ENCODE peak calls at places on chromosomes 11 and 22, in seven cellular contexts. One of them, this sample, is unnamed.

GRCh38 chr11:95138448-95138847 is 48.8 kb downstream of the ENDOD1 start:
- DNase-seq in Caki2: no peak
- DNase-seq in iris pigment epithelial cell: peak
- DNase-seq in HTR-8/SVneo: no peak
- DNase-seq in PC-3: peak
- DNase-seq in IMR-90: no peak
- DNase-seq in EH: peak
- DNase-seq in this sample: peak

GRCh38 chr11:29129850-29130249 is 887.0 kb downstream of the KCNA4 start:
- DNase-seq in Caki2: no peak
- DNase-seq in iris pigment epithelial cell: peak
- DNase-seq in HTR-8/SVneo: peak
- DNase-seq in PC-3: peak
- DNase-seq in IMR-90: peak
- DNase-seq in EH: peak
- DNase-seq in this sample: no peak

GRCh38 chr11:130674686-130675085 is 226.2 kb downstream of the ADAMTS15 start:
- DNase-seq in Caki2: no peak
- DNase-seq in iris pigment epithelial cell: peak
- DNase-seq in HTR-8/SVneo: no peak
- DNase-seq in PC-3: no peak
- DNase-seq in IMR-90: peak
- DNase-seq in EH: peak
- DNase-seq in this sample: no peak

GRCh38 chr11:21110378-21110777 is 441.0 kb downstream of the NELL1 start:
- DNase-seq in Caki2: no peak
- DNase-seq in iris pigment epithelial cell: no peak
- DNase-seq in HTR-8/SVneo: no peak
- DNase-seq in PC-3: no peak
- DNase-seq in IMR-90: no peak
- DNase-seq in EH: no peak
- DNase-seq in this sample: no peak

GRCh38 chr11:12411806-12412727 is 34.7 kb downstream of the PARVA start:
- DNase-seq in Caki2: peak
- DNase-seq in iris pigment epithelial cell: peak
- DNase-seq in HTR-8/SVneo: peak
- DNase-seq in PC-3: peak
- DNase-seq in IMR-90: peak
- DNase-seq in EH: peak
- DNase-seq in this sample: peak

GRCh38 chr11:1640076-1640946 is 10.7 kb downstream of the KRTAP5-5 start:
- DNase-seq in Caki2: no peak
- DNase-seq in iris pigment epithelial cell: peak
- DNase-seq in HTR-8/SVneo: peak
- DNase-seq in PC-3: peak
- DNase-seq in IMR-90: no peak
- DNase-seq in EH: peak
- DNase-seq in this sample: peak

GRCh38 chr22:38699784-38700183 is 959 bp downstream of the JOSD1 start:
- DNase-seq in Caki2: peak
- DNase-seq in iris pigment epithelial cell: peak
- DNase-seq in HTR-8/SVneo: no peak
- DNase-seq in PC-3: peak
- DNase-seq in IMR-90: peak
- DNase-seq in EH: peak
- DNase-seq in this sample: no peak

GRCh38 chr11:119323532-119324033 is 6.7 kb upstream of the MCAM start:
- DNase-seq in Caki2: peak
- DNase-seq in iris pigment epithelial cell: peak
- DNase-seq in HTR-8/SVneo: peak
- DNase-seq in PC-3: peak
- DNase-seq in IMR-90: peak
- DNase-seq in EH: peak
- DNase-seq in this sample: peak

GRCh38 chr11:131612576-131612975 is 242.2 kb downstream of the NTM start:
- DNase-seq in Caki2: no peak
- DNase-seq in iris pigment epithelial cell: no peak
- DNase-seq in HTR-8/SVneo: no peak
- DNase-seq in PC-3: no peak
- DNase-seq in IMR-90: no peak
- DNase-seq in EH: no peak
- DNase-seq in this sample: no peak

GRCh38 chr11:77876045-77876444 is 55.1 kb downstream of the AAMDC start:
- DNase-seq in Caki2: no peak
- DNase-seq in iris pigment epithelial cell: no peak
- DNase-seq in HTR-8/SVneo: no peak
- DNase-seq in PC-3: no peak
- DNase-seq in IMR-90: no peak
- DNase-seq in EH: no peak
- DNase-seq in this sample: no peak

GRCh38 chr22:23542933-23543332 is 37.2 kb downstream of the IGLL1 start:
- DNase-seq in Caki2: no peak
- DNase-seq in iris pigment epithelial cell: peak
- DNase-seq in HTR-8/SVneo: no peak
- DNase-seq in PC-3: peak
- DNase-seq in IMR-90: peak
- DNase-seq in EH: peak
- DNase-seq in this sample: no peak

GRCh38 chr11:68255526-68255925 is 16.2 kb downstream of the C11orf24 start:
- DNase-seq in Caki2: no peak
- DNase-seq in iris pigment epithelial cell: no peak
- DNase-seq in HTR-8/SVneo: no peak
- DNase-seq in PC-3: no peak
- DNase-seq in IMR-90: no peak
- DNase-seq in EH: no peak
- DNase-seq in this sample: no peak

GRCh38 chr11:133833101-133833898 is 12.0 kb downstream of the SPATA19 start:
- DNase-seq in Caki2: no peak
- DNase-seq in iris pigment epithelial cell: no peak
- DNase-seq in HTR-8/SVneo: no peak
- DNase-seq in PC-3: no peak
- DNase-seq in IMR-90: no peak
- DNase-seq in EH: no peak
- DNase-seq in this sample: no peak

GRCh38 chr11:67522338-67522737 is 908 bp downstream of the CABP2 start:
- DNase-seq in Caki2: no peak
- DNase-seq in iris pigment epithelial cell: no peak
- DNase-seq in HTR-8/SVneo: no peak
- DNase-seq in PC-3: no peak
- DNase-seq in IMR-90: no peak
- DNase-seq in EH: no peak
- DNase-seq in this sample: no peak

GRCh38 chr11:74397531-74398243 is 546 bp downstream of the PGM2L1 start:
- DNase-seq in Caki2: peak
- DNase-seq in iris pigment epithelial cell: peak
- DNase-seq in HTR-8/SVneo: peak
- DNase-seq in PC-3: peak
- DNase-seq in IMR-90: peak
- DNase-seq in EH: peak
- DNase-seq in this sample: no peak

GRCh38 chr22:49979587-49980264 is 19.2 kb downstream of the PIM3 start:
- DNase-seq in Caki2: no peak
- DNase-seq in iris pigment epithelial cell: peak
- DNase-seq in HTR-8/SVneo: no peak
- DNase-seq in PC-3: peak
- DNase-seq in IMR-90: no peak
- DNase-seq in EH: peak
- DNase-seq in this sample: peak

GRCh38 chr11:33160587-33160986 is 693 bp downstream of the CSTF3 start:
- DNase-seq in Caki2: no peak
- DNase-seq in iris pigment epithelial cell: no peak
- DNase-seq in HTR-8/SVneo: no peak
- DNase-seq in PC-3: no peak
- DNase-seq in IMR-90: no peak
- DNase-seq in EH: no peak
- DNase-seq in this sample: no peak

GRCh38 chr11:69647761-69648497 is 7.0 kb downstream of the CCND1 start:
- DNase-seq in Caki2: no peak
- DNase-seq in iris pigment epithelial cell: no peak
- DNase-seq in HTR-8/SVneo: no peak
- DNase-seq in PC-3: no peak
- DNase-seq in IMR-90: no peak
- DNase-seq in EH: no peak
- DNase-seq in this sample: no peak

GRCh38 chr11:62909107-62909894 is 11.9 kb downstream of the CHRM1 start:
- DNase-seq in Caki2: peak
- DNase-seq in iris pigment epithelial cell: peak
- DNase-seq in HTR-8/SVneo: peak
- DNase-seq in PC-3: peak
- DNase-seq in IMR-90: peak
- DNase-seq in EH: peak
- DNase-seq in this sample: peak

GRCh38 chr11:70586261-70587094 is 188.1 kb downstream of the CTTN start:
- DNase-seq in Caki2: no peak
- DNase-seq in iris pigment epithelial cell: no peak
- DNase-seq in HTR-8/SVneo: no peak
- DNase-seq in PC-3: no peak
- DNase-seq in IMR-90: no peak
- DNase-seq in EH: no peak
- DNase-seq in this sample: no peak

GRCh38 chr22:30823015-30823370 is 128.3 kb downstream of the OSBP2 start:
- DNase-seq in Caki2: no peak
- DNase-seq in iris pigment epithelial cell: no peak
- DNase-seq in HTR-8/SVneo: no peak
- DNase-seq in PC-3: peak
- DNase-seq in IMR-90: no peak
- DNase-seq in EH: no peak
- DNase-seq in this sample: peak

GRCh38 chr11:108672113-108672512 is 7.2 kb downstream of the DDX10 start:
- DNase-seq in Caki2: no peak
- DNase-seq in iris pigment epithelial cell: peak
- DNase-seq in HTR-8/SVneo: no peak
- DNase-seq in PC-3: no peak
- DNase-seq in IMR-90: peak
- DNase-seq in EH: peak
- DNase-seq in this sample: no peak

GRCh38 chr22:31583861-31584485 is 78.0 kb downstream of the PISD start:
- DNase-seq in Caki2: no peak
- DNase-seq in iris pigment epithelial cell: peak
- DNase-seq in HTR-8/SVneo: no peak
- DNase-seq in PC-3: peak
- DNase-seq in IMR-90: peak
- DNase-seq in EH: peak
- DNase-seq in this sample: no peak

GRCh38 chr11:110573411-110573810 is 138.8 kb downstream of the ARHGAP20 start:
- DNase-seq in Caki2: no peak
- DNase-seq in iris pigment epithelial cell: no peak
- DNase-seq in HTR-8/SVneo: no peak
- DNase-seq in PC-3: no peak
- DNase-seq in IMR-90: no peak
- DNase-seq in EH: no peak
- DNase-seq in this sample: no peak

GRCh38 chr11:67117667-67118058 is 1.4 kb upstream of the KDM2A start:
- DNase-seq in Caki2: no peak
- DNase-seq in iris pigment epithelial cell: peak
- DNase-seq in HTR-8/SVneo: no peak
- DNase-seq in PC-3: no peak
- DNase-seq in IMR-90: no peak
- DNase-seq in EH: no peak
- DNase-seq in this sample: peak

GRCh38 chr22:40534379-40535188 is 101.9 kb downstream of the MRTFA start:
- DNase-seq in Caki2: peak
- DNase-seq in iris pigment epithelial cell: peak
- DNase-seq in HTR-8/SVneo: peak
- DNase-seq in PC-3: peak
- DNase-seq in IMR-90: peak
- DNase-seq in EH: peak
- DNase-seq in this sample: no peak

GRCh38 chr11:14902650-14903350 is 10.8 kb upstream of the CYP2R1 start:
- DNase-seq in Caki2: no peak
- DNase-seq in iris pigment epithelial cell: peak
- DNase-seq in HTR-8/SVneo: no peak
- DNase-seq in PC-3: peak
- DNase-seq in IMR-90: peak
- DNase-seq in EH: peak
- DNase-seq in this sample: no peak

GRCh38 chr11:94549166-94549565 is 5.4 kb downstream of the FUT4 start:
- DNase-seq in Caki2: no peak
- DNase-seq in iris pigment epithelial cell: no peak
- DNase-seq in HTR-8/SVneo: no peak
- DNase-seq in PC-3: no peak
- DNase-seq in IMR-90: no peak
- DNase-seq in EH: no peak
- DNase-seq in this sample: no peak

GRCh38 chr11:103529217-103529684 is 420.0 kb downstream of the DYNC2H1 start:
- DNase-seq in Caki2: peak
- DNase-seq in iris pigment epithelial cell: peak
- DNase-seq in HTR-8/SVneo: peak
- DNase-seq in PC-3: peak
- DNase-seq in IMR-90: peak
- DNase-seq in EH: peak
- DNase-seq in this sample: no peak

GRCh38 chr11:82754410-82754809 is 20.7 kb upstream of the FAM181B start:
- DNase-seq in Caki2: no peak
- DNase-seq in iris pigment epithelial cell: peak
- DNase-seq in HTR-8/SVneo: no peak
- DNase-seq in PC-3: no peak
- DNase-seq in IMR-90: no peak
- DNase-seq in EH: peak
- DNase-seq in this sample: no peak

GRCh38 chr11:1770528-1770927 is 6.8 kb upstream of the CTSD start:
- DNase-seq in Caki2: no peak
- DNase-seq in iris pigment epithelial cell: no peak
- DNase-seq in HTR-8/SVneo: no peak
- DNase-seq in PC-3: peak
- DNase-seq in IMR-90: no peak
- DNase-seq in EH: no peak
- DNase-seq in this sample: no peak

GRCh38 chr22:32850591-32851517 is 49.3 kb downstream of the TIMP3 start:
- DNase-seq in Caki2: no peak
- DNase-seq in iris pigment epithelial cell: peak
- DNase-seq in HTR-8/SVneo: no peak
- DNase-seq in PC-3: no peak
- DNase-seq in IMR-90: no peak
- DNase-seq in EH: no peak
- DNase-seq in this sample: no peak

GRCh38 chr11:32279672-32280071 is 155.7 kb downstream of the WT1 start:
- DNase-seq in Caki2: no peak
- DNase-seq in iris pigment epithelial cell: no peak
- DNase-seq in HTR-8/SVneo: no peak
- DNase-seq in PC-3: no peak
- DNase-seq in IMR-90: no peak
- DNase-seq in EH: no peak
- DNase-seq in this sample: no peak

GRCh38 chr11:93547028-93547427 is 3.8 kb upstream of the SMCO4 start:
- DNase-seq in Caki2: no peak
- DNase-seq in iris pigment epithelial cell: no peak
- DNase-seq in HTR-8/SVneo: no peak
- DNase-seq in PC-3: no peak
- DNase-seq in IMR-90: no peak
- DNase-seq in EH: no peak
- DNase-seq in this sample: no peak

GRCh38 chr11:3939211-3939610 is 83.7 kb downstream of the STIM1 start:
- DNase-seq in Caki2: no peak
- DNase-seq in iris pigment epithelial cell: peak
- DNase-seq in HTR-8/SVneo: no peak
- DNase-seq in PC-3: no peak
- DNase-seq in IMR-90: peak
- DNase-seq in EH: peak
- DNase-seq in this sample: no peak

GRCh38 chr22:45496451-45496941 is 6.2 kb upstream of the FBLN1 start:
- DNase-seq in Caki2: no peak
- DNase-seq in iris pigment epithelial cell: no peak
- DNase-seq in HTR-8/SVneo: no peak
- DNase-seq in PC-3: no peak
- DNase-seq in IMR-90: no peak
- DNase-seq in EH: peak
- DNase-seq in this sample: peak

GRCh38 chr11:67644042-67644441 is 4.5 kb upstream of the TBX10 start:
- DNase-seq in Caki2: no peak
- DNase-seq in iris pigment epithelial cell: peak
- DNase-seq in HTR-8/SVneo: no peak
- DNase-seq in PC-3: peak
- DNase-seq in IMR-90: no peak
- DNase-seq in EH: peak
- DNase-seq in this sample: peak

GRCh38 chr22:30301995-30302809 is 12.9 kb upstream of the CASTOR1 start:
- DNase-seq in Caki2: peak
- DNase-seq in iris pigment epithelial cell: peak
- DNase-seq in HTR-8/SVneo: no peak
- DNase-seq in PC-3: peak
- DNase-seq in IMR-90: peak
- DNase-seq in EH: peak
- DNase-seq in this sample: no peak

This sample was measured in Caco-2.